ENCODE peak calls at places on chromosomes 2 and 18, in six cellular contexts. Z is prostate gland; L is CD8-positive, alpha-beta memory T cell; U is kidney; C is A549; H is adrenal gland. Y is an unnamed sample.

GRCh38 chr2:190858817-190859216 is 21.8 kb upstream of the GLS start:
- DNase-seq in L (no peak), H (no peak), Z (no peak), C (no peak), U (no peak), Y (peak; percentile 81)

GRCh38 chr2:170713280-170714155 is 1.6 kb upstream of the SP5 start:
- DNase-seq in U (peak; percentile 65), H (no peak), Z (no peak), L (no peak), C (no peak), Y (no peak)

GRCh38 chr2:61679096-61679495 is 140.9 kb upstream of the XPO1 start:
- DNase-seq in L (no peak), U (no peak), Z (peak; percentile 42), C (no peak), H (no peak), Y (no peak)

GRCh38 chr2:233973786-233974185 is 56.6 kb downstream of the TRPM8 start:
- DNase-seq in C (no peak), U (no peak), L (no peak), H (no peak), Z (no peak), Y (no peak)

GRCh38 chr2:96547751-96548161 is 11.2 kb downstream of the ARID5A start:
- DNase-seq in L (no peak), Z (no peak), H (no peak), C (no peak), U (no peak), Y (no peak)

GRCh38 chr2:129299756-129300155 is 679.7 kb upstream of the RAB6C start:
- DNase-seq in L (no peak), U (no peak), H (no peak), Z (no peak), C (no peak), Y (no peak)

GRCh38 chr2:120180066-120180465 is 43.1 kb downstream of the TMEM185B start:
- DNase-seq in L (no peak), Z (no peak), U (no peak), H (no peak), C (no peak), Y (no peak)

GRCh38 chr2:141392517-141393213 is 738.2 kb downstream of the LRP1B start:
- DNase-seq in H (no peak), Z (no peak), C (peak; percentile 76), L (no peak), U (no peak), Y (no peak)

GRCh38 chr2:214410918-214411554 is at the start of gene VWC2L:
- DNase-seq in C (peak; percentile 61), L (peak; percentile 40), Z (peak; percentile 49), H (peak; percentile 63), U (peak; percentile 38), Y (peak; percentile 39)

GRCh38 chr2:43576983-43577892 is 18.6 kb downstream of the THADA start:
- DNase-seq in Z (peak; percentile 27), H (no peak), U (no peak), C (peak; percentile 77), L (peak; percentile 52), Y (peak; percentile 27)

GRCh38 chr2:79120194-79120713 is at the start of gene REG1A:
- DNase-seq in L (no peak), U (no peak), Z (no peak), H (no peak), C (no peak), Y (no peak)

GRCh38 chr2:64291181-64291580 is 147.0 kb upstream of the PELI1 start:
- DNase-seq in H (no peak), Z (no peak), U (no peak), L (no peak), C (peak; percentile 67), Y (peak; percentile 87)

GRCh38 chr18:23982154-23983071 is 32.1 kb upstream of the TTC39C start:
- DNase-seq in C (peak; percentile 33), Z (no peak), L (no peak), H (peak; percentile 92), U (peak; percentile 79), Y (peak; percentile 71)

DNA sequence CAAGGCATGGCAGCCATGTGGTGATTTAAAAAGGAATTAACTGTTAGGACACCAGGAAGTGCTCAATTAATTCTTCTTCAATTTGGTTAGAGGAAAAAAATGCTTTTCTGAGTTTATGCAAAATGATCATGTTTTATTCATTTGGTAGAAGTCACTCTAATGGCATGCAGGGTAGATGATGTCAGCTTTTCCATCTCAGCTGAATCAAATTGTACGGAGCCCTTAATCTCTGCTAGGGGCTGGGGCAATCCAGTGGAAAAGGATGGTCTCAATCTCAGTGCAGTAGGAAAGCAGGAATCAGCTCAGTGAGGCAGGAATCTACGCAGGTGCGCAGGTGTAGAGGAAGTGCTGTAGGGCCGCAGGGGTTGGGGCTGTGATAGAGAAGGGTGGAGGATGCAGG is 244.0 kb downstream of the PRKCE start:
- DNase-seq in Z (no peak), L (no peak), U (no peak), C (no peak), H (no peak), Y (no peak)
- H3K4me1 ChIP-seq in Z (no peaks in the 10 kb centered on the region), L (peaks cover 21% of the 10 kb centered on the region), U (peaks cover 11% of the 10 kb centered on the region), C (no peaks in the 10 kb centered on the region), H (no peaks in the 10 kb centered on the region), Y (peaks cover 6% of the 10 kb centered on the region)

GRCh38 chr2:225787497-225787896 is 388.0 kb downstream of the NYAP2 start:
- DNase-seq in U (no peak), H (no peak), C (no peak), Z (no peak), L (no peak), Y (no peak)

GRCh38 chr2:225793736-225794550 is 394.4 kb downstream of the NYAP2 start:
- DNase-seq in H (no peak), C (no peak), L (no peak), Z (no peak), U (no peak), Y (no peak)

DNA sequence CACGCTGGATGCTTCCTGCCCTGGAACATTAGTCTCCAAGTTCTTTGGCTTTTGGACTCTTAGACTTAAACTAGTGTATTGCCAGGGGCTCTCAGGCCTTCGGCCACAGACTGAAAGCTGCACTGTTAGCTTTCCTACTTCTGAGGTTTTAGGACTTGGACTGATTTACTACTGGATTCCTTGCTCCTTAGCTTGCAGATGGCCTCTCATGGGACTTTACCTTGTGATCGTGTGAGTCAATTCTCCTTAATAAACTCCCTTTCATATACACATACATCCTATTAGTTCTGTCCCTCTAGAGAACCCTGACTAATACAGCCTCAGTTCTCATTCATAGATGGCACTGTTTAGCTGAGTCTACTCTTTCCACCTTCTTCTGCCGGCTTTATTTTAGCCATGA is 389.1 kb downstream of the NYAP2 start:
- DNase-seq in H (no peak), C (no peak), L (no peak), Z (no peak), U (no peak), Y (no peak)
- H3K4me3 ChIP-seq in H (no peak overlapping the region), C (no peak overlapping the region), L (no peak overlapping the region), Z (no peak overlapping the region), U (no peak overlapping the region), Y (no peak overlapping the region)

GRCh38 chr2:168203762-168204693 is 43.4 kb downstream of the STK39 start:
- DNase-seq in U (no peak), Z (no peak), H (no peak), L (no peak), C (no peak), Y (no peak)
- H3K9me3 ChIP-seq in U (no peaks in the 10 kb centered on the region), Z (no peaks in the 10 kb centered on the region), H (no peaks in the 10 kb centered on the region), L (no peaks in the 10 kb centered on the region), C (no peaks in the 10 kb centered on the region), Y (no peaks in the 10 kb centered on the region)

DNA sequence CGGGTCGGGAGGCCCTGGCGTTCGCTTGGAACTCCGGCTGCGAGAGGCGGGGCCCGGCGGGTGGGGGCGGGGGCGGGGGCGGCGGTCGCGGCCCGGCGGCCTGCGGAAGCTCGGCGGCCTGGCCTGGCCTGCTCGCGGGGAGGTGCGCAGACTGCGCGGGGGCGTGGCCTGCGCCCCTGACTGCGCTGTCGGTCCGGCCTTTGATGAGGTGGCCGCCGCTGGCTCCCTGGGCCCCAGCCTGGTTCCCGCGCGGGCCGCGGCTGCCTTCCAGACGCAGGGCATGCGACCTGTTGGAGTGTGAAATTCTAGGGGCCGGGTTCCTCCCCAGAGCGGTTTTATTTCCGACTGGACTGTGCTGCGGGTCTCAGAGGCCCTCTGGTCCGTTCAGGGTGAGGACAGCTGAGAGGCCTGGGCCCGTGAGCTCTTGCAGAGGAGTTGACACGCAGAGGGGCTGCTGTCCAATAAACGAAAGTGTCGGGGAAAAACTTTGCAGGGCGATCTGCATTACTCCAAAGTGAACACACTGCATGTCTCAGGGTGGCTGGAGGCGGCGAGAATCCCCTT is 629 bp downstream of the NRBP1 start:
- DNase-seq in Z (peak; percentile 75), C (peak; percentile 89), L (peak; percentile 81), U (peak; percentile 95), H (peak; percentile 91), Y (peak; percentile 90)
- H3K4me1 ChIP-seq in Z (peaks cover 4% of the 10 kb centered on the region), C (peaks cover 27% of the 10 kb centered on the region), L (peaks cover 29% of the 10 kb centered on the region), U (peaks cover 10% of the 10 kb centered on the region), H (peaks cover 13% of the 10 kb centered on the region), Y (peaks cover 17% of the 10 kb centered on the region)

GRCh38 chr18:67451952-67452351 is 64.6 kb downstream of the DSEL start:
- DNase-seq in Z (no peak), C (no peak), U (no peak), L (no peak), H (no peak), Y (no peak)
- H3K4me3 ChIP-seq in Z (no peak overlapping the region), C (no peak overlapping the region), U (no peak overlapping the region), L (no peak overlapping the region), H (no peak overlapping the region), Y (no peak overlapping the region)

DNA sequence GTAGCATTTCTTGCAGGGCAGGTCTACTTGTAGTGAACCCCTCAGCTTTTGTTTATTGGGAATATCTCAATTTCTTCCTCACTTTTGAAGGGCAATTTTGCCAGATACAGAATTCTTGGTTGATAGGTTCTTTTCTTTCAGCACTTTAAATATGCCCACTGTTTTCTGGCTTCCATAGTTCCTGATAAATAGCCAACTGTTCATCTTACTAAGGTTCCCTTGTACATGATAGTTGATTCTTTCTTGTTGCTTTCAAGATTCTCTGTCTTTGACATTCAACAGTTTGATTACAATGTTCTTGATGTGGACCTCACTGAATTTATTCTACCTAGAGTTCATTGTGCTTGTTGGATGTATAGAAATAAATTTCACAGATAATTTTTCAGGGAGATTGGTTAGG is 148.0 kb upstream of the MAPRE2 start:
- DNase-seq in C (no peak), L (no peak), H (no peak), Z (no peak), U (no peak), Y (no peak)
- H3K9me3 ChIP-seq in C (peaks cover 4% of the 10 kb centered on the region), L (no peaks in the 10 kb centered on the region), H (no peaks in the 10 kb centered on the region), Z (no peaks in the 10 kb centered on the region), U (no peaks in the 10 kb centered on the region), Y (no peaks in the 10 kb centered on the region)

DNA sequence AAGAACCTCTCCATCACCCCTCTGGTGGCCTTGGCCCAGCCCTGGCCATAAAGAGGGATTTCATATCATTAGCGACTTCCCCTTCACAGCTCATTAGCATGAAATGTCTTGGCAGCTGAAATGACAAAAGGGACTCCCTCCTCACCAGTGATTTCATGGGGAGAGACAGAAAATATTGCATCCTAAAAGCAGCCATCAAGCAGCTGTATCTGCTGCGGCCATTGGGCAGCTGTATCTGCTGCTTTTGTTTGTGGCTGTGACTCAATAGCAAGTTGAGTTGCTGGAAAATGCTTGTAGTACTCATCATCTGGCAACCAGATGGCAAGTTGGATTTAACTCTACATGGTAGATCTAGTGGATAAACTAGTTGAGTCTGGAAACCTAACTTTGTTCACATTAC is 105.9 kb upstream of the RMDN2 start:
- DNase-seq in C (no peak), Z (no peak), H (no peak), L (no peak), U (no peak), Y (no peak)
- H3K4me1 ChIP-seq in C (peaks cover 4% of the 10 kb centered on the region), Z (no peaks in the 10 kb centered on the region), H (no peaks in the 10 kb centered on the region), L (no peaks in the 10 kb centered on the region), U (no peaks in the 10 kb centered on the region), Y (peaks cover 11% of the 10 kb centered on the region)

GRCh38 chr2:134279417-134279816 is 25.5 kb downstream of the MGAT5 start:
- DNase-seq in U (no peak), Z (no peak), C (no peak), H (no peak), L (no peak), Y (no peak)
- H3K4me3 ChIP-seq in U (no peak overlapping the region), Z (no peak overlapping the region), C (no peak overlapping the region), H (no peak overlapping the region), L (no peak overlapping the region), Y (no peak overlapping the region)